ENCODE peak calls at places on chromosomes 11 and 22, in seven cellular contexts. U, I, V, A, L, J and D are unnamed samples. For H3K4me1, the result is how much of the 10 kb centered on the place peaks cover.

GRCh38 chr11:68461284-68461861 is 821 bp downstream of the PPP6R3 start:
- DNase-seq in I (peak), V (no peak), U (peak), L (peak), A (no peak), J (no peak), D (no peak)

GRCh38 chr11:79363261-79363660 is 77.6 kb downstream of the TENM4 start:
- DNase-seq in A (no peak), U (no peak), V (no peak), I (no peak), J (no peak), L (no peak), D (no peak)

GRCh38 chr11:66882540-66882939 is 25.7 kb downstream of the LRFN4 start:
- DNase-seq in U (no peak), I (no peak), J (no peak), V (no peak), A (no peak), L (no peak), D (peak)

GRCh38 chr11:86575208-86575855 is 97.1 kb downstream of the ME3 start:
- DNase-seq in V (no peak), A (no peak), L (no peak), I (no peak), U (no peak), J (no peak), D (no peak)

GRCh38 chr11:1305558-1306056 is 3.8 kb downstream of the TOLLIP start:
- DNase-seq in V (no peak), I (peak), J (no peak), U (peak), A (no peak), L (no peak), D (peak)

GRCh38 chr11:71420455-71421241 is 27.5 kb downstream of the DHCR7 start:
- DNase-seq in J (no peak), V (no peak), I (peak), A (peak), L (peak), U (no peak), D (peak)

GRCh38 chr11:31812392-31813241 is 1.5 kb upstream of the PAX6 start:
- DNase-seq in L (peak), I (peak), J (no peak), U (peak), A (no peak), V (no peak), D (no peak)

GRCh38 chr11:7272373-7272772 is 20.7 kb downstream of the SYT9 start:
- DNase-seq in J (no peak), V (no peak), I (no peak), U (no peak), L (peak), A (no peak), D (no peak)

GRCh38 chr22:40552070-40552469 is 84.4 kb downstream of the MRTFA start:
- DNase-seq in J (no peak), L (no peak), A (no peak), I (no peak), U (no peak), V (no peak), D (no peak)

GRCh38 chr22:50027639-50028537 is 15.3 kb upstream of the IL17REL start:
- DNase-seq in J (peak), I (peak), A (no peak), U (peak), V (no peak), L (no peak), D (peak)

GRCh38 chr11:32960553-32961164 is 55.0 kb upstream of the DEPDC7 start:
- DNase-seq in A (peak), L (peak), J (no peak), U (no peak), I (peak), V (no peak), D (no peak)

GRCh38 chr11:11383995-11384394 is 30.9 kb upstream of the CSNK2A3 start:
- DNase-seq in J (no peak), I (no peak), L (no peak), U (no peak), A (no peak), V (no peak), D (no peak)

GRCh38 chr11:12865871-12866595 is 143.1 kb upstream of the RASSF10 start:
- DNase-seq in I (no peak), J (no peak), U (no peak), V (no peak), L (no peak), A (no peak), D (no peak)

GRCh38 chr11:15603208-15603607 is 488.5 kb downstream of the INSC start:
- DNase-seq in A (no peak), J (no peak), V (no peak), I (no peak), U (no peak), L (no peak), D (no peak)

GRCh38 chr11:72585762-72586590 is 88.2 kb downstream of the PDE2A start:
- DNase-seq in L (peak), A (peak), U (peak), I (peak), V (no peak), J (peak), D (peak)

GRCh38 chr11:58782066-58782465 is 50.3 kb upstream of the GLYAT start:
- DNase-seq in J (no peak), U (no peak), A (no peak), L (no peak), I (no peak), V (no peak), D (no peak)

GRCh38 chr11:58784995-58785394 is 53.3 kb upstream of the GLYAT start:
- DNase-seq in U (no peak), L (peak), J (no peak), A (no peak), V (no peak), I (no peak), D (no peak)

GRCh38 chr11:58788355-58789023 is 56.0 kb downstream of the GLYATL2 start:
- DNase-seq in L (peak), A (peak), J (no peak), U (no peak), I (peak), V (no peak), D (peak)

GRCh38 chr11:58786693-58787092 is 55.0 kb upstream of the GLYAT start:
- DNase-seq in L (no peak), U (no peak), I (no peak), V (no peak), J (no peak), A (no peak), D (no peak)

DNA sequence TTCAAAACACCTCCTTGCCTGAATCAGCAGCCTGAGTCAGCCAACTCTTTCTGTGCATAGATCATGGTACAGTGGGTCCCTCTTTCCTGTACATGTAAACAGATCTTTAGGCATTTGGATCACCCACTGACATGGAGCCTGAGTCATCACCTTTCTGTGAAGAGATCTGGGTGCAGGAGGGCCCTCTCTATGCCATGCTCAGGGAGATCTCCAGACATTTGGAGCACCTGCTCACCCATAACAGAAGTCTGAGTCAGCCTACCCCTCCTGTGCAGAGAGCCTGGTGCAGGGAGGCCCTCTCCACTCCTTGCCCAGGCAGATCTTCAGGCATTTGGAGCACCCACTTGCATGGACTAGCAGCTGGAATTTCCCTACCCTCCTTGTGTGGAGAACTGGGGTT is 56.2 kb upstream of the GLYAT start:
- DNase-seq in I (no peak), L (no peak), U (no peak), A (no peak), V (no peak), J (no peak), D (no peak)
- H3K27ac ChIP-seq in I (no peak), L (no peak), U (no peak), A (no peak), V (no peak), J (no peak), D (no peak)

DNA sequence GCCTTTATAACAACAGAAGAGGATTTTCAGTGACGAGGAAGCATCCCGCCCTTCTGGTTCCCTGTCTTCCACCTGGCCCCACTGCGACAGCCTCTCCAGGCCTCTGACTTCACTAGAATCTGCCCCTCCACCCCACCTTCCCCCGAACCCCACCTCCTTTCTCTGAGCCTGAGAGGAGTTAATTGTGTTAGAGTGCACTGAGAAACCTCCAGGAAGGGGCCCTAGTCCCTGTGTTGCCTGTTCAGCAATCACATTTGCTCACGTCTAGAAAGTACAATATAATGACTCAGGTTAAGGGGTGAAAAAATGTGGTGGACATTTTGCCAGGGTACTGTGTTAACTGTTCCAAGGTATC is 38.8 kb downstream of the PTPRJ start:
- DNase-seq in U (no peak), I (peak), A (no peak), J (no peak), L (peak), V (no peak), D (no peak)
- H3K4me1 ChIP-seq in U (half or more), I (under half), A (half or more), J (under half), L (under half), V (under half), D (under half)

GRCh38 chr22:29270475-29271271 is 2.6 kb downstream of the EWSR1 start:
- DNase-seq in A (no peak), J (no peak), U (no peak), I (no peak), L (no peak), V (no peak), D (no peak)

GRCh38 chr22:29269230-29269604 is 1.1 kb downstream of the EWSR1 start:
- DNase-seq in I (no peak), U (no peak), V (no peak), L (peak), A (no peak), J (no peak), D (no peak)

GRCh38 chr22:29268511-29269229 is 602 bp downstream of the EWSR1 start:
- DNase-seq in L (peak), V (no peak), A (no peak), U (no peak), J (peak), I (peak), D (peak)

GRCh38 chr22:29267858-29268510 is at the start of the genes EWSR1 and RHBDD3:
- DNase-seq in L (peak), J (peak), A (peak), U (peak), I (peak), V (peak), D (peak)

DNA sequence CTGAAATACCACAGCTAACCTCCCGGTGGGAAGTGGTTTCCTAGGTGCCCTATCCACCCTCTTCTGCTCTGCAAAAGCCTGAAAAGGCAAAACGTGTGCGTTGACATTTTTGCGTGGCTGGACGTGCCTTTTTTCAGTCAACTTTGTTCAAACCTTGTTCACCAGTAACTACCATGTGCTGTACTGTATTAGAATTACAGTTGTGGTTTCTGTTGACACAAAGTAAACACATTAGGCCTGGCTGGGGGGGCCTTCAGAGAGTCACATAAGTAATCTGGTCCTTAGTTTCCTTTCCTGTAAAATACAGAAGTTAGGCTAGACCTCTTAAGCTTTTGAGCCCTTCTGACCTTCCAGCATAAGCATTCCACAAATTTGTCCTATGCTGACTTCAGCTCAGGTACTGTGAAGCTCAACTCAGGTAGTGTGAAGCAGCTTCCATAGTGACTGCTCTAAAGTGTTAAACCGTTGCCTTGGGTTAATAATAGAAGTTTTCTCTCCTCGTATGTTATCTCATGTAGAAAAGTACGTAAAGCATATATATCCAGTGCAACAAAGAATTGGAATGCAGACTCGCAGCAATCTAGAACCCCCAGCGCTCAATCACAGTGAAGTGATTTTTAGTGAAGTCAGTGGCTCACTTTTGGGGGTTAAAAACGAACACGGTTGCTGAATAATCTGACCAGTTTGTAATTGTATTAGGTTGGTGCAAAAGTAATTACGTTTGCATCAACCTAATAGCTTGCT is 1.8 kb downstream of the EWSR1 start:
- DNase-seq in A (no peak), I (no peak), J (no peak), L (peak), U (no peak), V (no peak), D (no peak)
- TF ChIP-seq POLR2AphosphoS5 in A (no peak), I (peak), J (no peak), L (no peak), U (no peak), V (no peak), D (no peak)

DNA sequence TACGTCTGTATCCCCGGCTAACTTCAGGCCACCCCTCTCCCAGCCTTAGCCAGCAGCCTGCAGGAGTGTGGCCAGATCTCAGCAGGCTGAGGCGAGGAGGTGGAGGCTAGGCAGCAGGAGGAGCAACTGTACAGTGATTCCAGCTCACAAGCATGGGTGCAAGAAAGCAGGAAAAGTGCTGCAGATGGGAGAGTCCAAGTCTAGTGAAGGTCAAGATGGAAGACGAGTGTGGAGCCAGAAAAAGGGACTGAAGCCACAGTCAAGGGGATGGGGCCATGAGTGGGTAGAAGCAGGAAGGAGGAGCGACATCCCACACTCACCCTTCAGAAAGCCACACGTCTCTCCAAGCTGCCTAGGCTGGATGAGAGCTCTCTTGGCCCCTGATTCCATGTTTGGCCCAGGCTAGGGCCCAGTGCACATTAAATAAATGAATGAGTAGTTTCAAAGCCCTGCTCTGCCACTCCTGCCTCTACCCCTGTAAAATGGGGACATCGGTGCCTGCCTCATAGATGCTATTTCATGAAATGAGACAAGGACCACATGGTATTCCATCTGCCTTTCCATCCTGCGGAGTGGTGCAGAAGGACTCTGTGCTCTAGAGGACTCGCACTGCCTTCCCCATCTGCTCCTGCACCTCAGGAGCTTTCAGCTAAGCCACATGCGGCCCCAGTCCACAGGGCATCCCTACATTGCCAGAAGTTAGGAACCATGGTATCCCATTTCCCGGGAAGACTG is 2.9 kb downstream of the YDJC start:
- DNase-seq in J (no peak), V (no peak), U (no peak), I (no peak), L (no peak), A (no peak), D (no peak)
- H3K27ac ChIP-seq in J (no peak), V (no peak), U (no peak), I (no peak), L (no peak), A (no peak), D (no peak)

GRCh38 chr11:118606157-118606843 is 1.1 kb upstream of the PHLDB1 start:
- DNase-seq in L (peak), A (no peak), U (peak), I (no peak), J (no peak), V (no peak), D (peak)
- H3K4me1 ChIP-seq in L (under half), A (under half), U (half or more), I (under half), J (under half), V (half or more), D (half or more)

GRCh38 chr22:17091851-17092250 is 7.1 kb downstream of the IL17RA start:
- DNase-seq in L (peak), A (no peak), I (no peak), V (no peak), J (no peak), U (no peak), D (peak)
- TF ChIP-seq POLR2AphosphoS5 in L (no peak), A (no peak), I (no peak), V (no peak), J (no peak), U (no peak), D (no peak)

GRCh38 chr11:117498791-117499190 is 171.1 kb downstream of the CEP164 start:
- DNase-seq in U (no peak), L (no peak), V (no peak), I (no peak), J (no peak), A (no peak), D (no peak)

GRCh38 chr11:117497206-117497951 is 169.7 kb downstream of the CEP164 start:
- DNase-seq in V (no peak), I (no peak), A (no peak), L (no peak), J (no peak), U (no peak), D (no peak)

GRCh38 chr11:117505285-117505970 is 177.8 kb downstream of the CEP164 start:
- DNase-seq in J (no peak), I (no peak), A (no peak), U (no peak), V (no peak), L (no peak), D (no peak)

GRCh38 chr11:117502285-117502856 is 174.7 kb downstream of the CEP164 start:
- DNase-seq in A (no peak), L (peak), V (no peak), J (no peak), I (no peak), U (no peak), D (no peak)

DNA sequence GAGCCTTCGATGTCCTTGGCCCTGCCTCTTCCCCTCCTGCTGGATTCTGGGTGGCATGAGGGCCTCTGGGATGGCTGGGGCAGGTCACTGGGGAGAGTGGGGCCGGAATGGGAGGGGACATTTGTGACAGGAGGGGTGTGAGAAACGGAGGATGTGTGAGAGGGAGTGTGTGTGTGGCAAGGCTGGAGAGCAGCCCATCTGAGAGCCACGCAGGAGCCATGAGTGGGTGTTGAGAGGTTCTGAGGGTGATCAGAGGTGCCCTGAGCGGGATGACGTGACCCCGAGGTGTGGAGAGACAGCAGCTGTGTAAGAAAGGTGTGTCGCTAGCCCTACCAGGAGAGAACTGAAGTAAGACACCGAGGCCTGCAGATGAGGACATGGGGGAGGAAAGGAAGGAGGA is 173.8 kb downstream of the CEP164 start:
- DNase-seq in L (no peak), I (no peak), J (no peak), U (no peak), V (no peak), A (no peak), D (no peak)
- H3K27ac ChIP-seq in L (no peak), I (no peak), J (no peak), U (no peak), V (no peak), A (no peak), D (no peak)

GRCh38 chr22:30314918-30315317 is 11.8 kb downstream of the TBC1D10A start:
- DNase-seq in I (no peak), J (no peak), V (no peak), U (no peak), A (peak), L (no peak), D (no peak)
- H3K4me1 ChIP-seq in I (under half), J (under half), V (half or more), U (half or more), A (half or more), L (under half), D (half or more)

GRCh38 chr11:3020011-3020410 is 27.9 kb upstream of the NAP1L4 start:
- DNase-seq in J (no peak), U (no peak), L (no peak), V (no peak), I (no peak), A (no peak), D (no peak)

GRCh38 chr11:3026803-3027202 is 30.4 kb downstream of the CARS1 start:
- DNase-seq in V (no peak), L (no peak), I (no peak), J (no peak), U (no peak), A (no peak), D (no peak)

GRCh38 chr11:3022300-3022967 is 30.3 kb upstream of the NAP1L4 start:
- DNase-seq in J (no peak), I (no peak), V (no peak), A (peak), L (no peak), U (no peak), D (no peak)

GRCh38 chr11:3021125-3021524 is 29.0 kb upstream of the NAP1L4 start:
- DNase-seq in A (no peak), I (peak), U (no peak), V (no peak), L (peak), J (no peak), D (peak)

GRCh38 chr11:3022982-3023381 is 30.9 kb upstream of the NAP1L4 start:
- DNase-seq in J (no peak), I (no peak), U (no peak), A (no peak), V (no peak), L (no peak), D (no peak)
- TF ChIP-seq POLR2AphosphoS5 in J (no peak), I (no peak), U (no peak), A (no peak), V (peak), L (no peak), D (no peak)